ENCODE peak calls at places on chromosomes 7 and 10, in four cellular contexts. B is SK-N-SH, D is fibroblast of lung, J is PC-3. N is an unnamed sample.

GRCh38 chr10:28744021-28744420 is 66.7 kb downstream of the BAMBI start:
- DNase-seq in B (no peak), D (no peak), J (no peak), N (no peak)

GRCh38 chr10:44898665-44899064 is 12.5 kb upstream of the TMEM72 start:
- DNase-seq in J (no peak), D (no peak), B (no peak), N (no peak)

GRCh38 chr10:93081834-93082233 is 8.1 kb downstream of the CYP26A1 start:
- DNase-seq in B (no peak), J (no peak), D (no peak), N (peak; percentile 65)

GRCh38 chr7:91759205-91759863 is 121.2 kb downstream of the MTERF1 start:
- DNase-seq in D (peak; percentile 54), B (no peak), J (peak; percentile 93), N (no peak)

GRCh38 chr7:1899201-1899600 is 229.1 kb downstream of the ELFN1 start:
- DNase-seq in J (peak; percentile 35), B (peak; percentile 77), D (peak; percentile 91), N (no peak)

GRCh38 chr10:62814901-62815372 is 1.2 kb downstream of the EGR2 start:
- DNase-seq in J (no peak), B (peak; percentile 51), D (no peak), N (no peak)

GRCh38 chr7:36015733-36016132 is 137.3 kb upstream of the EEPD1 start:
- DNase-seq in J (peak; percentile 74), B (no peak), D (no peak), N (no peak)

GRCh38 chr10:28891058-28891713 is 213.9 kb downstream of the BAMBI start:
- DNase-seq in D (no peak), B (no peak), J (peak; percentile 74), N (no peak)

GRCh38 chr7:42692609-42693008 is 219.3 kb downstream of the C7orf25 start:
- DNase-seq in J (peak; percentile 22), B (no peak), D (peak; percentile 32), N (no peak)

GRCh38 chr10:89185658-89186057 is 21.5 kb downstream of the CH25H start:
- DNase-seq in B (no peak), J (no peak), D (peak; percentile 23), N (no peak)

GRCh38 chr7:56079450-56080185 is 13.1 kb downstream of the PHKG1 start:
- DNase-seq in D (peak; percentile 79), B (peak; percentile 92), J (peak; percentile 41), N (peak; percentile 64)

GRCh38 chr10:75260990-75261389 is 25.2 kb upstream of the COMTD1 start:
- DNase-seq in B (no peak), D (no peak), J (no peak), N (no peak)

GRCh38 chr7:41774966-41775365 is 72.1 kb upstream of the INHBA start:
- DNase-seq in D (no peak), B (no peak), J (no peak), N (no peak)

GRCh38 chr7:142785841-142786250 is 15.1 kb downstream of the PRSS2 start:
- DNase-seq in J (no peak), D (no peak), B (no peak), N (no peak)

GRCh38 chr10:78937800-78938694 is 130.7 kb upstream of the ZMIZ1 start:
- DNase-seq in J (peak; percentile 49), D (no peak), B (peak; percentile 60), N (no peak)

GRCh38 chr7:17706734-17707133 is 233.6 kb downstream of the SNX13 start:
- DNase-seq in B (peak; percentile 43), D (peak; percentile 85), J (peak; percentile 77), N (peak; percentile 38)

GRCh38 chr7:139054101-139054500 is 18.3 kb upstream of the ZC3HAV1L start:
- DNase-seq in B (peak; percentile 75), D (no peak), J (no peak), N (no peak)

GRCh38 chr7:7696458-7697119 is 21.8 kb downstream of the RPA3 start:
- DNase-seq in B (no peak), J (peak; percentile 58), D (peak; percentile 63), N (peak; percentile 34)

GRCh38 chr10:122010405-122011050 is 21.6 kb downstream of the TACC2 start:
- DNase-seq in J (no peak), B (no peak), D (peak; percentile 36), N (no peak)

GRCh38 chr10:44752451-44753441 is 158.4 kb upstream of the TMEM72 start:
- DNase-seq in J (peak; percentile 98), B (no peak), D (peak; percentile 92), N (peak; percentile 83)

GRCh38 chr7:22728416-22729029 is 1.5 kb downstream of the IL6 start:
- DNase-seq in D (peak; percentile 77), B (no peak), J (peak; percentile 81), N (no peak)

GRCh38 chr10:77603529-77603927 is 34.1 kb downstream of the KCNMA1 start:
- DNase-seq in B (peak; percentile 34), J (peak; percentile 34), D (peak; percentile 72), N (no peak)

GRCh38 chr7:100682228-100682741 is 8.7 kb downstream of the GNB2 start:
- DNase-seq in J (peak; percentile 43), D (no peak), B (peak; percentile 49), N (peak; percentile 53)

GRCh38 chr7:47888371-47889265 is 59.6 kb downstream of the PKD1L1 start:
- DNase-seq in D (no peak), B (no peak), J (no peak), N (no peak)

GRCh38 chr10:124045794-124046355 is 47.5 kb downstream of the CHST15 start:
- DNase-seq in J (no peak), B (no peak), D (no peak), N (no peak)

GRCh38 chr7:102456327-102456726 is 8.3 kb downstream of the ALKBH4 start:
- DNase-seq in B (no peak), J (peak; percentile 67), D (peak; percentile 29), N (no peak)

GRCh38 chr7:151767557-151767956 is 109.4 kb downstream of the PRKAG2 start:
- DNase-seq in J (no peak), B (no peak), D (no peak), N (no peak)
- H3K27ac ChIP-seq in J (no peak overlapping the region), B (no peak overlapping the region), D (no peak overlapping the region), N (no peak overlapping the region)

GRCh38 chr10:71637305-71637704 is 82.3 kb downstream of the C10orf105 start:
- DNase-seq in B (no peak), J (no peak), D (no peak), N (no peak)
- H3K4me1 ChIP-seq in B (no peaks in the 10 kb centered on the region), J (no peaks in the 10 kb centered on the region), D (no peaks in the 10 kb centered on the region), N (no peaks in the 10 kb centered on the region)

DNA sequence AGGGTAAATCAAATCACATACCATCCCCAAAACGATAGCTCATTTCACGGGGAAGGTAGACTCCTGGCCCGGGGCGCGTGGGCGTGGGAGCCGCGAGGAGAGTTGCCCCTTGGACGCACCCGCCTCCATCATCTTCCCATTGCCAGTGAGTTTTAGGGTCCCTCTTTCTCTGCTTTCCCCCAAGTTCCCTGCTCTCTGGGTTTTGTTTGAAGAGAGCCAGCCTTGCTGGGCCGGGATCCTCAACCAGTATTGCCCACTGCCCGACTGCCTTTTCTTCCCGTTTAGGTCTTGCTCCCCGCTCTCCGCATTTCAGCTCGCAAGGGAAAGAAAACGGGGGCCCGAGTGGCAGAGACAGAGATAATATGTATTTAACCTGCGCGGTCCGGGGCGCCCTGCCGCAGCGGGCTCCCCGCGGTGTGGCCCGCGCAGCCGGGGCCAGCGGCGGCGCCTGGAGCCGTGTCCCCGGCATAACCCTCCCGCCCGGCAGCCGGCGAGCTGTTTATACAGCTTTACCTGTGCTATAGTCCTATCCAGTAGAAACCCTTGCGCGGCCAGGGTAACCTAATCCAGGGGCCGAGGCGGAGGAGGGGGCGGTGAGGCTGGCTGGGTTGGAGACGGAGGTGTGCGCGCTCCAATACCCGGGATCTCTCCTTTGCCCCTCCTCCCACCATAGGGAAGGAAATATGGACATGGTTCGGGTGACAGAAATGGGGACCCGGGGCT is 5.2 kb upstream of the GATA3 start:
- DNase-seq in B (peak; percentile 60), D (no peak), J (peak; percentile 8), N (no peak)
- H3K4me3 ChIP-seq in B (peak overlapping the region; percentile 92), D (no peak overlapping the region), J (peak overlapping the region; percentile 67), N (peak overlapping the region; percentile 32)

DNA sequence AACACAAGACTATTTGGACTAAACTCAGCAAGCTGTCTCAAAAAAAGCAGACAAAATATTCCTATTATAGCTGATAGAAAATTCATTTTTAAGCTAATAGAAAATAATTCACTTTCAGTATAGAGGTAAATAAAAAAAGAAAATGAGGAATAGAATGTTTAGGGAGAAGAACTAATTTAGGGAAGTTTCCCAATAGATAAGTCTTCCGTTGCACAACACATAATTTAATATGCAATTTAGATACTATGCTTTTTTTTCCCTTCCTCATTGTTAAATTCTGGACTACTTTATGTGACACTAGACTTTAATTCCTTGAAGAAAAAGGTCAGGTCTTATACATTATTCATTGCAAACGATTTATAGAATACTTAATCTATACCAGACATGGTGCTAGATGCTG is 10.3 kb downstream of the PNPLA8 start:
- DNase-seq in B (no peak), D (no peak), J (no peak), N (no peak)
- H3K27ac ChIP-seq in B (no peak overlapping the region), D (no peak overlapping the region), J (no peak overlapping the region), N (no peak overlapping the region)

GRCh38 chr7:69687739-69688431 is 89.6 kb downstream of the AUTS2 start:
- DNase-seq in D (no peak), B (no peak), J (no peak), N (no peak)
- H3K4me1 ChIP-seq in D (no peaks in the 10 kb centered on the region), B (no peaks in the 10 kb centered on the region), J (no peaks in the 10 kb centered on the region), N (no peaks in the 10 kb centered on the region)

DNA sequence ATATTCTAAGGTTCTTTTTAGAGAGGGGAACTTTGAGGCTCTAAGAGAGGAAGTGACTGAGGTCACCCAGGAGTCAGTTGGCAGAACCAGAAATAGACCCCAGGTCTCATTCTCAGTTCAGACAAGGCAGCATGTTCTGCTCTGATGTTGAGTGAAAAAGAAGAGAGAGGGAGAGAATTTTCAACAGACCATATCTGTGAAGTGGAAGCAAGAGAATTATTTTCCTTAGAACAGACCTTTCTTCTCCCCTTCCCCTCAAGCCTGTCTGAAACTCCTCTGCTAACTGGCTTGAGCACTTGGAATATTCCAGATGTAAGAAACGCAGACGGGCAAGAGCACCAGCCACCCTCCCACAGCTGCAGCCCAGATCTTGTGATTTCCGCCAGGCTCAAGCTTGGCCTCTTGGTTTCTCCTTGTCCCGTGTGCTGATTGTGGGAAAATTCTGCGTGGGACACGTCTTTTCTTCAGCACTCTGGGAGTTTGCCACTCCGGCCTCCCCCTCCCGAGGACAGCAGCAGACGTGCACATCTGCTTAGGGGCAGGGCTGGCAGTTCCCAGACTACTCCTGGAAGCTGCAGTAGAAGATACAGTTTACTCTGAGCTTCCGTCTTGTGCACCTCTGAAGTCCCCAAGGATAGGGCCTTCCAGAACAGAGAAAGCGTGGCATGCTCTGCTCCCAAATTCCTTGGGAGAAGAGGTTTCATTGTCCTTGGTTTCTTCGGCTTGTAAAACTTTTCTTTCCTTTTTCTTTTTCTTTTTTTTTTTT is 22.7 kb upstream of the IKZF1 start:
- DNase-seq in D (no peak), J (no peak), B (no peak), N (no peak)
- H3K4me3 ChIP-seq in D (no peak overlapping the region), J (no peak overlapping the region), B (no peak overlapping the region), N (no peak overlapping the region)

GRCh38 chr7:43698461-43699255 is 30.7 kb downstream of the COA1 start:
- DNase-seq in J (no peak), B (no peak), D (peak; percentile 43), N (no peak)
- H3K27ac ChIP-seq in J (no peak overlapping the region), B (peak overlapping the region; percentile 53), D (no peak overlapping the region), N (no peak overlapping the region)